ENCODE peak calls at places on chromosomes 13 and 19, in four cellular contexts. L, T, D and Q are unnamed samples.

GRCh38 chr19:12726988-12727316 is 3.2 kb upstream of the TNPO2 start:
- DNase-seq in L (no peak), T (no peak), D (no peak), Q (no peak)

GRCh38 chr13:68304287-68304893 is 1074.3 kb upstream of the PCDH9 start:
- DNase-seq in L (no peak), T (peak), D (peak), Q (peak)

GRCh38 chr19:49642488-49643035 is 553 bp downstream of the SCAF1 start:
- DNase-seq in L (peak), T (no peak), D (no peak), Q (peak)

GRCh38 chr13:80030491-80030890 is 310.4 kb downstream of the SPRY2 start:
- DNase-seq in L (peak), T (peak), D (peak), Q (peak)

GRCh38 chr19:58277748-58278147 is 1.0 kb upstream of the ZNF8 start:
- DNase-seq in L (no peak), T (no peak), D (no peak), Q (peak)

GRCh38 chr19:10290439-10290875 is 705 bp downstream of the ICAM5 start:
- DNase-seq in L (peak), T (peak), D (peak), Q (no peak)

GRCh38 chr13:53266757-53267156 is 238.1 kb downstream of the OLFM4 start:
- DNase-seq in L (no peak), T (no peak), D (no peak), Q (no peak)

GRCh38 chr19:48822514-48822913 is 11.7 kb upstream of the BCAT2 start:
- DNase-seq in L (no peak), T (no peak), D (no peak), Q (no peak)

GRCh38 chr19:6997679-6998445 is 23.4 kb downstream of the MBD3L2B start:
- DNase-seq in L (no peak), T (peak), D (peak), Q (no peak)

GRCh38 chr19:51020988-51021651 is 1.6 kb upstream of the KLK10 start:
- DNase-seq in L (peak), T (peak), D (peak), Q (peak)

GRCh38 chr13:94416454-94417080 is 62.9 kb downstream of the DCT start:
- DNase-seq in L (peak), T (no peak), D (peak), Q (peak)

GRCh38 chr13:64471916-64472315 is 2758.2 kb downstream of the PCDH9 start:
- DNase-seq in L (no peak), T (peak), D (peak), Q (peak)

GRCh38 chr13:28531195-28531955 is 36.4 kb upstream of the FLT1 start:
- DNase-seq in L (peak), T (no peak), D (peak), Q (peak)

GRCh38 chr19:10430505-10431253 is 10.3 kb downstream of the PDE4A start:
- DNase-seq in L (no peak), T (no peak), D (no peak), Q (no peak)

GRCh38 chr13:110396913-110397379 is 89.9 kb downstream of the COL4A2 start:
- DNase-seq in L (no peak), T (peak), D (peak), Q (no peak)

GRCh38 chr19:51380379-51380778 is 7.4 kb downstream of the LIM2 start:
- DNase-seq in L (no peak), T (no peak), D (no peak), Q (no peak)

GRCh38 chr19:33143897-33144405 is 12.0 kb downstream of the WDR88 start:
- DNase-seq in L (peak), T (peak), D (peak), Q (peak)

GRCh38 chr19:50371914-50372475 is 4.3 kb upstream of the NR1H2 start:
- DNase-seq in L (no peak), T (no peak), D (no peak), Q (no peak)

GRCh38 chr13:47250141-47250540 is 353.3 kb upstream of the HTR2A start:
- DNase-seq in L (no peak), T (peak), D (no peak), Q (no peak)

GRCh38 chr13:96089749-96090239 is at the start of gene HS6ST3:
- DNase-seq in L (peak), T (peak), D (no peak), Q (peak)

GRCh38 chr19:4187313-4188122 is 5.0 kb downstream of the ANKRD24 start:
- DNase-seq in L (no peak), T (no peak), D (no peak), Q (no peak)

GRCh38 chr13:35826626-35827254 is 304.4 kb downstream of the DCLK1 start:
- DNase-seq in L (peak), T (no peak), D (no peak), Q (no peak)

GRCh38 chr19:19595171-19595701 is 23.3 kb downstream of the PBX4 start:
- DNase-seq in L (no peak), T (no peak), D (peak), Q (no peak)

GRCh38 chr19:33849551-33850147 is 53.0 kb downstream of the KCTD15 start:
- DNase-seq in L (no peak), T (no peak), D (no peak), Q (no peak)

GRCh38 chr13:26950546-26950945 is 190.0 kb upstream of the GPR12 start:
- DNase-seq in L (no peak), T (no peak), D (no peak), Q (no peak)

GRCh38 chr13:70856706-70857105 is 748.5 kb upstream of the KLHL1 start:
- DNase-seq in L (no peak), T (no peak), D (no peak), Q (no peak)

GRCh38 chr13:94660695-94661324 is 51.5 kb downstream of the SOX21 start:
- DNase-seq in L (no peak), T (no peak), D (peak), Q (peak)

GRCh38 chr13:30739646-30740642 is 4.6 kb downstream of the ALOX5AP start:
- DNase-seq in L (peak), T (peak), D (peak), Q (no peak)

GRCh38 chr19:33763661-33764343 is 32.9 kb upstream of the KCTD15 start:
- DNase-seq in L (peak), T (no peak), D (no peak), Q (no peak)

GRCh38 chr13:30504081-30504480 is 38.3 kb upstream of the HMGB1 start:
- DNase-seq in L (no peak), T (no peak), D (no peak), Q (no peak)

GRCh38 chr19:50638576-50638975 is 1.1 kb downstream of the SYT3 start:
- DNase-seq in L (no peak), T (no peak), D (no peak), Q (no peak)

GRCh38 chr13:94712812-94713555 is 639 bp upstream of the SOX21 start:
- DNase-seq in L (peak), T (peak), D (peak), Q (peak)